ENCODE peak calls at places on chromosome 18, in nine cellular contexts. C is HCT116, U is sigmoid colon, Y is transverse colon, M is upper lobe of left lung, P is gastrocnemius medialis, V is endothelial cell of umbilical vein, X is heart left ventricle, I is stomach. K is an unnamed sample. For H3K4me1, the result is how much of the 10 kb centered on the place peaks cover.

GRCh38 chr18:48607049-48607984 is 68.5 kb downstream of the CTIF start:
- DNase-seq in C (no peak), U (no peak), Y (no peak), M (no peak), P (peak), V (no peak), X (peak), I (no peak), K (no peak)

GRCh38 chr18:8904316-8904715 is 198.2 kb upstream of the NDUFV2 start:
- DNase-seq in C (no peak), U (no peak), Y (no peak), M (no peak), P (no peak), V (no peak), X (no peak), I (no peak), K (no peak)

GRCh38 chr18:35026407-35027061 is 14.7 kb upstream of the MAPRE2 start:
- DNase-seq in C (no peak), U (no peak), Y (no peak), M (no peak), P (no peak), V (no peak), X (no peak), I (no peak), K (no peak)

GRCh38 chr18:62863629-62864028 is 148.3 kb downstream of the PHLPP1 start:
- DNase-seq in C (peak), U (no peak), Y (no peak), M (no peak), P (no peak), V (peak), X (no peak), I (no peak), K (no peak)

GRCh38 chr18:46481048-46481846 is 175.8 kb downstream of the LOXHD1 start:
- DNase-seq in C (peak), U (no peak), Y (peak), M (no peak), P (peak), V (peak), X (no peak), I (peak), K (no peak)

GRCh38 chr18:71036783-71037182 is 747.9 kb downstream of the SOCS6 start:
- DNase-seq in C (no peak), U (no peak), Y (no peak), M (no peak), P (no peak), V (peak), X (no peak), I (no peak), K (no peak)

GRCh38 chr18:56890632-56891031 is 239.5 kb downstream of the WDR7 start:
- DNase-seq in C (no peak), U (no peak), Y (no peak), M (no peak), P (peak), V (peak), X (no peak), I (no peak), K (no peak)

GRCh38 chr18:76491801-76492668 is 3.0 kb downstream of the ZNF516 start:
- DNase-seq in C (no peak), U (peak), Y (peak), M (peak), P (peak), V (peak), X (no peak), I (peak), K (no peak)

GRCh38 chr18:63427566-63427965 is 5.3 kb upstream of the VPS4B start:
- DNase-seq in C (peak), U (no peak), Y (peak), M (no peak), P (no peak), V (no peak), X (no peak), I (no peak), K (no peak)

GRCh38 chr18:32770181-32770650 is 2.6 kb downstream of the KLHL14 start:
- DNase-seq in C (no peak), U (peak), Y (no peak), M (peak), P (no peak), V (no peak), X (no peak), I (no peak), K (no peak)
- TF ChIP-seq POLR2A in C (no peak), U (no peak), Y (no peak), M (no peak), P (no peak), V (no peak), X (no peak), I (no peak), K (no peak)

GRCh38 chr18:11037841-11038240 is 111.5 kb downstream of the PIEZO2 start:
- DNase-seq in C (no peak), U (no peak), Y (no peak), M (no peak), P (no peak), V (no peak), X (no peak), I (no peak), K (no peak)
- H3K4me1 ChIP-seq in C (under half), U (under half), Y (under half), M (under half), P (under half), V (under half), X (under half), I (under half), K (under half)

GRCh38 chr18:60846396-60846795 is 473.8 kb upstream of the MC4R start:
- DNase-seq in C (no peak), U (no peak), Y (no peak), M (no peak), P (no peak), V (no peak), X (no peak), I (no peak), K (no peak)
- TF ChIP-seq POLR2A in C (no peak), U (no peak), Y (no peak), M (no peak), P (no peak), V (no peak), X (no peak), I (no peak), K (no peak)

DNA sequence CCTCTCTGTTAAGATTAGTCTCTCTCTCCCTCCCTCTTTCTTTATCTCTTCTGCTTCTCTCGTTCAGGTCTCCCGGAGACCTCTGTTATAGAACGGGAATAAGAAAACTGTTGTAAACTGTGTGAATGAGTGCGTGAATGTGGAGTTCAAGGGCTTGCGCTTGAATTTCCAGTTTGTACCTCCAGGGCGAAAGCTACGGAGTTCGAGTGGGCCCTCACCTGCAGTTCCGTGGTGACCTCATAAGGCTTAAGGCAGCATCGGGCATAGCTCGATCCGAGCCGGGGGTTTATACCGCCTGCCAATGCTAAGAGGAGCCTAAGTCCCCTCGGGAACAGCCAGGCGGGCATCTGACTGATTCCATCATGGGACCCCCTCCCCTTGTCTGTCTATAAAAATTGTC is 26.5 kb downstream of the SKA1 start:
- DNase-seq in C (no peak), U (no peak), Y (no peak), M (no peak), P (no peak), V (no peak), X (no peak), I (no peak), K (no peak)
- H3K4me1 ChIP-seq in C (under half), U (under half), Y (under half), M (under half), P (under half), V (under half), X (under half), I (under half), K (under half)